ENCODE peak calls at places on chromosomes 5 and 9, in four cellular contexts. J is A549, Q is HepG2, N is K562. A is an unnamed sample.

GRCh38 chr9:7976167-7976755 is 176.7 kb upstream of the DMAC1 start:
- DNase-seq in J (no peak), N (no peak), Q (no peak), A (no peak)

GRCh38 chr9:136711751-136712689 is at the start of gene DIPK1B:
- DNase-seq in Q (no peak), N (peak), J (no peak), A (peak)

GRCh38 chr5:177008716-177009115 is 2.1 kb upstream of the UIMC1 start:
- DNase-seq in N (no peak), Q (no peak), J (no peak), A (no peak)

GRCh38 chr9:117464941-117465616 is 50.2 kb upstream of the ASTN2 start:
- DNase-seq in J (no peak), Q (no peak), N (no peak), A (no peak)

GRCh38 chr5:39906146-39906545 is 481.4 kb upstream of the DAB2 start:
- DNase-seq in Q (no peak), J (no peak), N (no peak), A (no peak)

GRCh38 chr9:85511746-85512145 is 230.0 kb downstream of the AGTPBP1 start:
- DNase-seq in J (no peak), N (no peak), Q (no peak), A (no peak)

GRCh38 chr5:139453683-139454567 is 8.6 kb downstream of the ECSCR start:
- DNase-seq in N (no peak), J (no peak), Q (no peak), A (no peak)

GRCh38 chr5:83509535-83509934 is 38.0 kb downstream of the VCAN start:
- DNase-seq in Q (no peak), N (peak), J (peak), A (no peak)

GRCh38 chr9:136619742-136620440 is 42.8 kb upstream of the EGFL7 start:
- DNase-seq in Q (peak), J (no peak), N (no peak), A (no peak)

GRCh38 chr5:127040779-127041520 is 10.6 kb upstream of the MARCHF3 start:
- DNase-seq in Q (no peak), N (peak), J (peak), A (no peak)

GRCh38 chr5:127038550-127038949 is 8.2 kb upstream of the MARCHF3 start:
- DNase-seq in J (no peak), N (no peak), Q (no peak), A (no peak)

GRCh38 chr5:127046343-127047072 is 16.1 kb upstream of the MARCHF3 start:
- DNase-seq in Q (no peak), N (no peak), J (no peak), A (no peak)

GRCh38 chr5:127041571-127041970 is 11.2 kb upstream of the MARCHF3 start:
- DNase-seq in N (no peak), Q (no peak), J (no peak), A (no peak)

DNA sequence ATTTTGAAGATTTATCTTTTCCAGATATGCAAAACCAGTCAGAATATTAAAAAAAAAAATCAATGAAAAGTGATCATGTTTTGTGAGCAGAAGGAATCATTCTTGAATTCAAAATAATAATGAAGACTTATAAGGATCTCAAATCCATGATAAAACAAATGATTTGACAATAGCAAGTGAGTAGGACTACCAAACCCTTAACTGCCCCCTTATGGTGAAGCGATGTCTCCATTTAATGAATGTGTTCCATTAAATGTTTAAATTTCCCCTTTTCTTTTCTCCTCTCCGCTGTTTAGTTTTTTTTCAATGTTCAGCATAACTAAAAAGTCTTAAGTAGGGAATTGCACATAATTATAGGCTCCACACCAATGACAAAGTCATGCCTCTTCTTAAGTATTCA is 12.2 kb upstream of the MARCHF3 start:
- DNase-seq in N (peak), Q (no peak), J (no peak), A (no peak)
- TF ChIP-seq PHF8 in N (no peak), Q (no peak), J (no peak), A (no peak)

DNA sequence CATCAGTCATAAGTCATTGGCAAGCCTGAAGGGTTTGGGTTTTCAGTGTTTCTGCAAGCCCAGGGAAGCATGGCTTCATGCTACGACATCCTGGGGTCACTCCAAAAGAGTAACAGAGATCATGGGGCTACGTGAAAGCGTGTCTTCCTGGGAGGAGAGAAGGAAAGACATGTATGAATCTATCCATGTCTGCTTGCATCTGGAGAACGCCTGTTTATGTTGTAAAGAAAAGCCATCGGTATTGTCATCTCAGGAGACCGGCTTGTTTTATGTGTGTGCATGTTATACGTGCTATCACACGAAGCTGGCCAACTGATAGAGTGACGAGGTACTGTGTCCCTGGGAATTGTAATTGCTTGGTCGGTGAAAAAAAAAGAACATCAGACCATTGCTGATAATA is 460 bp upstream of the CDH6 start:
- DNase-seq in J (no peak), N (no peak), Q (no peak), A (no peak)
- H3K4me3 ChIP-seq in J (peak), N (no peak), Q (no peak), A (peak)

GRCh38 chr5:15844253-15844652 is 335.3 kb downstream of the MARCHF11 start:
- DNase-seq in N (no peak), Q (no peak), J (no peak), A (no peak)
- TF ChIP-seq PHF8 in N (no peak), Q (no peak), J (no peak), A (no peak)

GRCh38 chr9:129879103-129879699 is 43.9 kb downstream of the USP20 start:
- DNase-seq in J (no peak), N (peak), Q (no peak), A (no peak)

GRCh38 chr9:129881547-129882324 is 46.5 kb downstream of the USP20 start:
- DNase-seq in J (no peak), Q (no peak), N (peak), A (no peak)

GRCh38 chr9:129878253-129878652 is 43.0 kb downstream of the USP20 start:
- DNase-seq in J (no peak), N (no peak), Q (no peak), A (no peak)

GRCh38 chr9:129879991-129880653 is 44.9 kb downstream of the USP20 start:
- DNase-seq in J (no peak), N (no peak), Q (no peak), A (no peak)

DNA sequence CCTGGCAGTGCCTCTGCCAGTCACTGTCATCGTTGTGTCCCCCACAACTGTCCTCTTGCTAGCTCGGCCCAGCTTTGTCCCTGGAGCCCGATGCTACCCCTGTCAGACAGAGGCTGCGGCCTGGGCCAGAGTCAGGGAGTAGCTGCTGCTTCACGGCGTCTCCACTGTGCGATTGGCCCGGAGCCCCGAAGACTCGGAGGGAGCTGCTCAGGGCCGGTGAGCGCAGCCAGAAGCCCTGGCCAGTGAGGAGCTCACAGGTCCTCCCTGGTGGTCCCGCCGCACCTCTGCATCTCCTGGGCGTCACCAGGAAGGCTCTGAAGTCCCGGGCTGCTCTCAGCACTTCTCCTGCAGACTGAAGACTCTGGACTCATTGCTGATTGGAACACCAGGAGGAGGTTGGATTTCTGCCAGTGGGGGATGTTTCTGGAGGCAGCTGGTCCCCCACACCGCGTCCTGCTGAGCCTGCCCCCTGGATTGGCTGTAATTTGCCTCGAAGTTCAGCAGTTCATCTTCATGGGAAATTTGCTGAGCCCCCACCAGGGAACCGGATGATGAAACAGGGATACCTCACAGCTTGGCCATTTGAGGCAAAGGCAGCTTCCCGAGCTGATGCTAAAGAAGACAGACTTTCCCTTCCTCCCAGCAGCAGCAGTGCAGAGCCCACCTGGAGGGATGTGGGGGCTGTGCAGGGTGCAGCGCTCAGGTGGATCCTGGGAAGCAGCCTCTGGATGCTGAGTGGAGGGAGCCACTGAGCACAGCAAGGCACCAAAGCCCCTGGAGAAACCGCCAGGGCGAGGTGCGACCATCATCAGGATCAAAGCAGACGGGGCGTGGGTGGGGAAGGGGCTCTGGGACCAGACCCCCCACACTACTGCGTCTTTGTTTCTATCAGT is 45.6 kb downstream of the USP20 start:
- DNase-seq in Q (no peak), N (peak), J (no peak), A (no peak)
- H3K4me3 ChIP-seq in Q (no peak), N (no peak), J (no peak), A (no peak)

DNA sequence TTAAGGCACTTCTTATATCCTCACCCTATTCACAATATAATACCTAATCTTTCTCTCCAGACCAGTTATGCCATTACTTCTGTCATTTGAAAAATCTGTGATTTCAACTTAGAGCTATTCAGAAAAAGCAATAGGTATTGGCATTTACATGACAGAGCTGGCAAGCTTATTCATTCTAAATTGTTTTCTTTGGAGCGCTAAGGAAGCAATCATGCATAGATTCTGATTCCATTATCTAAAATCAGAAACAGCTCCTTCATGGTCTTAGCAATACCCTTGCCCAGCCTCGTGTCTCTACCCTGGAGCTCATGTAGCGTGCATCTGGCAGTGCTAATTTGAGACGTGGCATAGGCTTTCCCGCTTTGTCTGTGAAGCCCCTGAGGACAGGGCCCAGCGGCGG is 4.5 kb downstream of the SLC1A1 start:
- DNase-seq in J (no peak), Q (no peak), N (no peak), A (no peak)
- TF ChIP-seq PHF8 in J (no peak), Q (no peak), N (no peak), A (no peak)

GRCh38 chr9:84140535-84141101 is 160.0 kb downstream of the RMI1 start:
- DNase-seq in J (no peak), Q (no peak), N (no peak), A (peak)

GRCh38 chr9:84138543-84138942 is 157.9 kb downstream of the RMI1 start:
- DNase-seq in N (no peak), J (no peak), Q (no peak), A (no peak)

GRCh38 chr9:84139296-84140100 is 158.9 kb downstream of the RMI1 start:
- DNase-seq in N (no peak), Q (no peak), J (peak), A (no peak)

GRCh38 chr9:84145031-84145430 is 164.4 kb downstream of the RMI1 start:
- DNase-seq in Q (no peak), N (no peak), J (no peak), A (no peak)

DNA sequence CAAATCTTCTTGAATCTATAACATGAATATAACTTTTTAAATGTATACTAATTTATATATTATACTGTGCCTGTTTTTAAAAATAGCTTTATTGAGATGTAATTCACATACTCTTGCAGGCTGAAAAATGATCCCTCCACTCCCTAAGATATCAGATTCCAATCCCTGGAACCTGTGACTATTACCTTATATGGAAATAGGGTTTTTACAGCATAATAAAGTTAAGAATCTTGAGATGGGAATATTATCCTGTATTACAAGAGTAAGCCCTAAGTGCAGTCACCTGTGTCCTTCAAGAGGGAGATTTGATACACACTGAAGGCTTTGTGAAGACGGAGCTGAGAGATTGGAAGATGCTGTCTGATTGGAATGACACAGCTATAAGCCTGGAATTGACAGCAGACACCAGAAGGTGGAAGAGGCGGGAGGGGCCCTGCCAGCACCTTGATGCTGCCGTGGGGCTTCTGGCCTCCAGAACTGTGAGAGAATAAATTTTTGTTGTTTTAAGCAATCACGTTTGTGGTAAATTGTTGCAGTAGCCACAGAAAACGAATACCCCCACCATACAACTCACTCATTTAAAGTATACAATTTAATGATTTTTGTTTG is 161.3 kb downstream of the RMI1 start:
- DNase-seq in Q (no peak), J (no peak), N (no peak), A (no peak)
- H3K4me3 ChIP-seq in Q (no peak), J (no peak), N (no peak), A (no peak)

GRCh38 chr5:58341485-58341884 is 118.4 kb downstream of the PLK2 start:
- DNase-seq in J (no peak), Q (no peak), N (no peak), A (no peak)
- TF ChIP-seq PHF8 in J (no peak), Q (no peak), N (no peak), A (no peak)

GRCh38 chr5:74638776-74639537 is 1.6 kb downstream of the ENC1 start:
- DNase-seq in Q (no peak), J (no peak), N (no peak), A (no peak)

GRCh38 chr5:74641778-74642542 is 1.4 kb upstream of the ENC1 start:
- DNase-seq in N (peak), J (peak), Q (peak), A (no peak)

GRCh38 chr5:74640450-74641013 is at the start of gene ENC1:
- DNase-seq in J (peak), Q (peak), N (peak), A (peak)

GRCh38 chr5:74641014-74641777 is 668 bp upstream of the ENC1 start:
- DNase-seq in Q (peak), N (peak), J (peak), A (peak)

GRCh38 chr5:74639538-74640449 is 734 bp downstream of the ENC1 start:
- DNase-seq in N (peak), Q (no peak), J (peak), A (peak)
- H3K4me3 ChIP-seq in N (peak), Q (peak), J (peak), A (peak)

A was measured in H1.